ENCODE peak calls at places on chromosomes 2 and 18, in five cellular contexts. U, V, K, W and Z are unnamed samples.

GRCh38 chr2:64403426-64403825 is 50.5 kb upstream of the LGALSL start:
- ATAC-seq in U (no peak), V (no peak), K (no peak), W (no peak), Z (no peak)

GRCh38 chr18:57942090-57942489 is 101.9 kb upstream of the NEDD4L start:
- ATAC-seq in W (no peak), U (no peak), V (no peak), K (peak), Z (no peak)

GRCh38 chr2:60535392-60536312 is 17.8 kb downstream of the BCL11A start:
- ATAC-seq in U (no peak), K (no peak), V (no peak), W (no peak), Z (no peak)

GRCh38 chr2:73920577-73921545 is 5.8 kb upstream of the DGUOK start:
- ATAC-seq in V (peak), W (peak), K (peak), U (no peak), Z (peak)

GRCh38 chr18:78589916-78590437 is 389.6 kb upstream of the SALL3 start:
- ATAC-seq in U (no peak), V (no peak), W (no peak), K (no peak), Z (no peak)

GRCh38 chr18:41721103-41721502 is 233.9 kb upstream of the PIK3C3 start:
- ATAC-seq in K (peak), V (no peak), W (no peak), U (no peak), Z (no peak)

GRCh38 chr2:216987176-216987809 is 127.4 kb upstream of the TNP1 start:
- ATAC-seq in V (no peak), K (no peak), W (no peak), U (no peak), Z (peak)

GRCh38 chr2:12452211-12452610 is 264.5 kb upstream of the TRIB2 start:
- ATAC-seq in W (no peak), U (no peak), K (no peak), V (no peak), Z (no peak)

GRCh38 chr2:102034683-102035606 is 43.2 kb downstream of the IL1R2 start:
- ATAC-seq in K (peak), W (no peak), U (no peak), V (no peak), Z (no peak)

GRCh38 chr18:8348051-8348450 is 261.2 kb upstream of the RAB12 start:
- ATAC-seq in K (no peak), V (no peak), U (no peak), W (no peak), Z (no peak)

GRCh38 chr2:209495855-209496585 is 72.2 kb downstream of the MAP2 start:
- ATAC-seq in V (peak), K (no peak), U (peak), W (peak), Z (peak)

GRCh38 chr2:40103590-40103989 is 324.5 kb upstream of the THUMPD2 start:
- ATAC-seq in V (no peak), W (no peak), U (no peak), K (no peak), Z (no peak)

GRCh38 chr2:170873035-170873692 is 55.9 kb upstream of the GORASP2 start:
- ATAC-seq in W (peak), V (peak), K (peak), U (peak), Z (peak)

GRCh38 chr2:160469164-160469563 is 24.4 kb downstream of the RBMS1 start:
- ATAC-seq in U (no peak), K (peak), W (no peak), V (no peak), Z (no peak)

GRCh38 chr2:136376211-136376610 is 258.3 kb upstream of the CXCR4 start:
- ATAC-seq in V (no peak), U (no peak), W (no peak), K (no peak), Z (no peak)

GRCh38 chr18:45666520-45666919 is 51.2 kb downstream of the SLC14A2 start:
- ATAC-seq in U (no peak), K (no peak), W (no peak), V (no peak), Z (no peak)

GRCh38 chr18:69876490-69876889 is 71.2 kb downstream of the CD226 start:
- ATAC-seq in U (no peak), V (no peak), K (no peak), W (no peak), Z (no peak)

GRCh38 chr2:227377461-227378351 is 1.4 kb downstream of the TM4SF20 start:
- ATAC-seq in U (no peak), W (peak), K (peak), V (peak), Z (no peak)

GRCh38 chr2:227376911-227377396 is 2.2 kb downstream of the TM4SF20 start:
- ATAC-seq in U (no peak), K (peak), V (no peak), W (no peak), Z (no peak)

GRCh38 chr2:227370791-227371312 is 8.3 kb downstream of the TM4SF20 start:
- ATAC-seq in V (no peak), W (peak), K (no peak), U (peak), Z (peak)

GRCh38 chr2:227373389-227373788 is 5.7 kb downstream of the TM4SF20 start:
- ATAC-seq in W (no peak), U (no peak), K (no peak), V (no peak), Z (no peak)

DNA sequence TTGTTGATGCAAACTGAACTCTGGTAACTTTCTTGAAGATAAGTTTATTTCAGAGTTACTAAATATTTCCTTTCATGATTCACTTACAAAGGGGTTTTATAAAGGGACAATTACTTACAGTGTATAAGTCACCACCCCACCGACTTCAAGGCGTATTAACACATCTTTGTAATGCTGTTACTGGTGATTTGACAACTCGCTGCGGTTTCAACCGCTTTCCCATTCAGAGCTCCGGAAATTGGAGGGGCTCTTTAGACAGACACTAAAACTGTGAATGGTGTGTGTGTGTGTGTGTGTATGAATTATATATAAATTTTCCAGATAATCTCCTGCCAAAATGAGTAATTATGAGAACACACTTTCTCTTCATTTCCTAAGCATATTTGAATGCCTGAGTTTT is 4.9 kb downstream of the TM4SF20 start:
- ATAC-seq in K (no peak), U (no peak), V (no peak), W (no peak), Z (no peak)
- TF ChIP-seq POLR2AphosphoS5 in K (no peak), U (no peak), V (no peak), W (no peak), Z (no peak)

DNA sequence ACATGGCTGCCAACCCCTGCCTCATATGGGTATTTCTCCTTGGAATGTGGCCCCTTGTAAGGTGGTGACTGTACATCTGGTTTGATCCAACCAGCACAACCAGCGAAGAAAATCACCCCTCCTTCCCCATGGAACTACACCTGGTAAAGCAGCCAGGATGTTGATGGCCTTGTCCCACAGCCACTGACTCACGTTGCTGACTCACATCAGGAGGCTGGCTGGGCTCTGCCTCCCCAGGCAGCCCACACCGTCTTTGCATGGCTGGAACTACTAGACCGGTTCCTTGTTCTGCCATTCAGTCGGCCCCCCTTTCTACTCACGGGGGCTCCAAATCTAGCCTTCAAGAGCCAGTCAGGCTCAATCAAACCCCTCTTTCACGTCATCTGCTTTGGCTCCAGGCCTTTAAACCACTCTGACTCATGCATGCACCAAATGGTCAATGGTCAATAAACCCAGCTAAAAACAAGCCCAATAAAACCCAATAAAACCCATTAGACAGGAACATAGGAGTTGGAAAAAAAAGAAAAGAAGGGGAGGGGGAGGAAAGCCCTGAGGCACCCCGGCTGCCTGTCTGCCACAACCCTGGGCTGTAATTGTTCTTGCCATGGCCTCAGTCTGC is 114.8 kb downstream of the PLB1 start:
- ATAC-seq in V (peak), K (no peak), U (no peak), W (peak), Z (peak)
- TF ChIP-seq POLR2AphosphoS5 in V (no peak), K (no peak), U (no peak), W (no peak), Z (peak)

DNA sequence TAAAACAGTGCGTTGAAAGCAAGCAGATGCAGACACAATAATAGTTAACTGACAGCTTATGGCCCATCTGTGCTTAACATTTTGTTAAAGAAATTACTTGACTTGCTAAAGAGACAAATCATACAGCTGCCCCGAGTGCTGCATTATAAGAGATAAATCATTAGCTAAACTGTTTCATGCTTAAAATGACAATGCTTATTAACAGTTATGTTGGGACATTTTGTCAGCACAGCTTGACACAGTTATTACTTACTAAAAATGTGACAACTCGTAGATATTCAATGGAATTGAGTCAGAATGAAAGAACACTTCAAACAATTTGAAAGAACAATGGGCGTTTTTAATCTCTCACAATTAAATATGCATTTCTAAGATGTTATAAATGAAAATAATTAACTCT is 57.3 kb downstream of the PAX3 start:
- ATAC-seq in U (no peak), K (no peak), W (no peak), V (no peak), Z (no peak)
- TF ChIP-seq POLR2AphosphoS5 in U (no peak), K (no peak), W (no peak), V (no peak), Z (no peak)

GRCh38 chr18:68461635-68462034 is 253.3 kb downstream of the TMX3 start:
- ATAC-seq in W (no peak), U (no peak), V (no peak), K (no peak), Z (no peak)

GRCh38 chr18:68454511-68455228 is 260.2 kb downstream of the TMX3 start:
- ATAC-seq in K (no peak), U (no peak), W (no peak), V (no peak), Z (no peak)

GRCh38 chr18:68455229-68455603 is 259.7 kb downstream of the TMX3 start:
- ATAC-seq in W (no peak), K (no peak), U (no peak), V (no peak), Z (no peak)

GRCh38 chr18:68459968-68460367 is 254.9 kb downstream of the TMX3 start:
- ATAC-seq in U (no peak), W (no peak), V (no peak), K (no peak), Z (no peak)

GRCh38 chr18:68456985-68457384 is 257.9 kb downstream of the TMX3 start:
- ATAC-seq in U (no peak), V (no peak), K (no peak), W (no peak), Z (no peak)
- TF ChIP-seq POLR2AphosphoS5 in U (no peak), V (no peak), K (no peak), W (no peak), Z (no peak)

DNA sequence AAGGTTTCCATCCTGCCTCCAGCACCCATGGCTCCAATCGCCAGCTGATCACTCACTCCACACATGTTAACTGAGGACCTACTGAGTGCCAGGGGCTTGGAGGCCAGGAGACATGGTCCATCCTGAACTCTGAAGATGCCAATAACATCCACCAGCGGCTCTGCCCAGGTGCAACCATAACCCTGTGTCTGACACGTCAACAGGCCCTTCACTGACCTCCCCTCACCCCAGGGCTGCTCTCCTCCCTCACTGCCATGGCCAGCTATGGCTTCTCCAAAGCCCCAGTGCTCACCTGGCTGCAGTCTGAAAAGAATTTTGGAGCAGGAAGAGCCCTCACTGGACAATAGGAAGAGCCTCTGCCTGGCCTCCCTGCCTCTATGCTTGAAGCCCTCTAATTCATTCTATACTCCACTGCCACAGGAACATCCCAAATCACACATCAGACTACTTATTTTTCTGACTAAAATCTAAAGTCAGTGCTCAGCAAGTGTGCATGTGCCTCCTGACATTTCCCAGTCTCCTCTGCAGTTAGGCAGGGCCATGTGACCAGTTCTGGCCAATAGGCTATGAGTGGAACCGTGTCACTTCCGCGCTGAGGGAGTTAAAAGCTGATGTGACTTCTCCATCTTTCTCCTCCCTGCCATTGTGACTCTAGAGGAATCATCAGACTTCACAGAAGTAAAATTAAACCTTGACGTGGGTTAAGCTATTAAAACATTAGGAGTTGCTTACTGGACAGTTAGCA is 37.2 kb downstream of the ZBTB7C start:
- ATAC-seq in K (no peak), U (no peak), W (no peak), V (no peak), Z (no peak)
- TF ChIP-seq POLR2AphosphoS5 in K (no peak), U (no peak), W (no peak), V (no peak), Z (no peak)